ENCODE peak calls at places on chromosomes 5 and 9, in eight cellular contexts. Q is AG04450, P is right atrium auricular region, I is AG08396, H is NCI-H524, L is pancreas, N is left lung, W is HuH-7. G is an unnamed sample.

GRCh38 chr9:112868956-112869594 is 21.6 kb downstream of the SLC46A2 start:
- DNase-seq in Q (no peak), P (no peak), I (no peak), H (no peak), L (no peak), N (no peak), W (no peak), G (no peak)

GRCh38 chr5:157290981-157291711 is 25.2 kb downstream of the CYFIP2 start:
- DNase-seq in Q (no peak), P (peak), I (no peak), H (no peak), L (no peak), N (no peak), W (peak), G (peak)

GRCh38 chr5:72702881-72703434 is 113.5 kb upstream of the TNPO1 start:
- DNase-seq in Q (no peak), P (no peak), I (no peak), H (no peak), L (no peak), N (no peak), W (no peak), G (no peak)

GRCh38 chr9:109956811-109957440 is 176.9 kb downstream of the PALM2AKAP2 start:
- DNase-seq in Q (peak), P (no peak), I (peak), H (peak), L (no peak), N (no peak), W (no peak), G (no peak)

GRCh38 chr9:38768351-38768761 is 48.4 kb upstream of the FAM240B start:
- DNase-seq in Q (no peak), P (no peak), I (no peak), H (no peak), L (no peak), N (no peak), W (no peak), G (no peak)

GRCh38 chr9:33850677-33851076 is 33.7 kb downstream of the UBE2R2 start:
- DNase-seq in Q (no peak), P (no peak), I (no peak), H (no peak), L (no peak), N (no peak), W (no peak), G (no peak)

GRCh38 chr9:111622626-111623025 is 8.5 kb upstream of the DNAJC25 start:
- DNase-seq in Q (no peak), P (peak), I (peak), H (no peak), L (no peak), N (no peak), W (no peak), G (peak)

GRCh38 chr9:120559546-120559945 is 20.4 kb downstream of the CDK5RAP2 start:
- DNase-seq in Q (no peak), P (no peak), I (no peak), H (no peak), L (no peak), N (no peak), W (no peak), G (no peak)

GRCh38 chr5:54357371-54358058 is 47.1 kb upstream of the ARL15 start:
- DNase-seq in Q (no peak), P (no peak), I (no peak), H (peak), L (no peak), N (no peak), W (no peak), G (no peak)

GRCh38 chr9:134283111-134283515 is 43.1 kb upstream of the RXRA start:
- DNase-seq in Q (peak), P (peak), I (peak), H (no peak), L (no peak), N (no peak), W (no peak), G (peak)

GRCh38 chr5:81488862-81489261 is 94.9 kb upstream of the ACOT12 start:
- DNase-seq in Q (no peak), P (no peak), I (no peak), H (no peak), L (no peak), N (no peak), W (no peak), G (no peak)

GRCh38 chr5:173283318-173284288 is 44.6 kb downstream of the STC2 start:
- DNase-seq in Q (no peak), P (peak), I (peak), H (peak), L (peak), N (peak), W (peak), G (peak)

GRCh38 chr5:1509346-1510085 is 14.2 kb downstream of the LPCAT1 start:
- DNase-seq in Q (no peak), P (no peak), I (no peak), H (no peak), L (no peak), N (peak), W (no peak), G (no peak)

GRCh38 chr5:140398379-140398811 is 3.2 kb upstream of the ANKHD1 start:
- DNase-seq in Q (no peak), P (no peak), I (peak), H (no peak), L (no peak), N (no peak), W (no peak), G (no peak)

GRCh38 chr5:3098821-3099220 is 347.3 kb upstream of the IRX2 start:
- DNase-seq in Q (no peak), P (no peak), I (no peak), H (no peak), L (no peak), N (no peak), W (no peak), G (no peak)

GRCh38 chr5:1325870-1326546 is 18.9 kb downstream of the CLPTM1L start:
- DNase-seq in Q (no peak), P (no peak), I (no peak), H (no peak), L (no peak), N (peak), W (no peak), G (no peak)

GRCh38 chr5:98813755-98814154 is 40.3 kb downstream of the RGMB start:
- DNase-seq in Q (no peak), P (no peak), I (no peak), H (no peak), L (no peak), N (no peak), W (no peak), G (no peak)

GRCh38 chr9:4382722-4383317 is 83.0 kb upstream of the GLIS3 start:
- DNase-seq in Q (no peak), P (no peak), I (peak), H (peak), L (no peak), N (no peak), W (peak), G (no peak)

GRCh38 chr9:134026561-134026960 is 1.3 kb downstream of the BRD3OS start:
- DNase-seq in Q (no peak), P (no peak), I (no peak), H (no peak), L (no peak), N (no peak), W (no peak), G (no peak)

GRCh38 chr9:118578467-118578866 is 790.8 kb downstream of the BRINP1 start:
- DNase-seq in Q (no peak), P (no peak), I (peak), H (no peak), L (no peak), N (no peak), W (no peak), G (no peak)

GRCh38 chr9:131834721-131835120 is 94.8 kb upstream of the RAPGEF1 start:
- DNase-seq in Q (no peak), P (no peak), I (no peak), H (no peak), L (no peak), N (no peak), W (no peak), G (no peak)